ENCODE peak calls at places on chromosomes 6 and 20, in four cellular contexts. X is suprapubic skin, L is lower lobe of right lung, U is RWPE2. E is an unnamed sample.

GRCh38 chr20:51985013-51985415 is 182.7 kb upstream of the SALL4 start:
- DNase-seq in X (no peak), L (no peak), U (peak), E (no peak)

GRCh38 chr6:134315189-134315588 is 2.7 kb downstream of the SGK1 start:
- DNase-seq in X (no peak), L (no peak), U (no peak), E (no peak)

GRCh38 chr6:1771324-1771723 is 161.6 kb downstream of the FOXC1 start:
- DNase-seq in X (no peak), L (no peak), U (no peak), E (no peak)

GRCh38 chr20:50189681-50190250 is 864 bp upstream of the CEBPB start:
- DNase-seq in X (peak), L (peak), U (peak), E (no peak)

GRCh38 chr6:146546440-146546839 is 2.8 kb downstream of the RAB32 start:
- DNase-seq in X (no peak), L (no peak), U (no peak), E (no peak)

GRCh38 chr20:41078329-41078728 is 49.7 kb downstream of the TOP1 start:
- DNase-seq in X (no peak), L (no peak), U (no peak), E (no peak)

GRCh38 chr6:41182069-41183034 is 18.6 kb downstream of the TREML2 start:
- DNase-seq in X (peak), L (no peak), U (no peak), E (no peak)

GRCh38 chr20:17608701-17609497 is 39.0 kb downstream of the DSTN start:
- DNase-seq in X (no peak), L (no peak), U (no peak), E (no peak)

GRCh38 chr6:44094403-44095242 is 32.6 kb downstream of the MRPL14 start:
- DNase-seq in X (no peak), L (no peak), U (no peak), E (no peak)

GRCh38 chr20:50192364-50193168 is 1.9 kb downstream of the CEBPB start:
- DNase-seq in X (peak), L (peak), U (peak), E (no peak)

GRCh38 chr6:169386431-169387057 is 132.9 kb upstream of the THBS2 start:
- DNase-seq in X (no peak), L (no peak), U (no peak), E (no peak)

GRCh38 chr6:129542705-129543104 is 167.3 kb downstream of the ARHGAP18 start:
- DNase-seq in X (no peak), L (no peak), U (no peak), E (no peak)

GRCh38 chr20:44087051-44087856 is 99.7 kb downstream of the JPH2 start:
- DNase-seq in X (no peak), L (no peak), U (peak), E (no peak)

GRCh38 chr20:33291830-33292355 is 8.9 kb downstream of the BPIFB1 start:
- DNase-seq in X (no peak), L (peak), U (no peak), E (peak)

DNA sequence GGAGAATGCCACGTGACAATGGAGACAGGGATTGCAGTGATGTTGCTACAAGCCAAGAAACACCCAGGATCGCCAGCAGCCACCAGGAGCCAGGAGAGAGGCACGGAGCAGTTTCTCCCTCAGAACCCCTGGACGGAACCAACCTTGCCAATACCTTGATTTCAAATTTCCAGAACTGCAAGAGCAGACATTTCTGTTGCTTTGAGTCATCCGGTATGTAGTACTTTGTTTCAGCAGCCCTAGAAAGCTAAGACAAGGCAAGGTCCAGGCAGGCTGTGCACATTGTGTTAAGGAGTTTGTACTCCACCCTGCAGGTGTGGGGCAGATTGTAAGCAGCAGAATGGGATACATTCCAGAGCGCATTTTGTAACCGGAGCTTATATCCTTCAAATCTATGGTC is 48.3 kb downstream of the TRERF1 start:
- DNase-seq in X (no peak), L (no peak), U (peak), E (no peak)
- TF ChIP-seq CTCF in X (no peak), L (no peak), U (peak), E (no peak)

DNA sequence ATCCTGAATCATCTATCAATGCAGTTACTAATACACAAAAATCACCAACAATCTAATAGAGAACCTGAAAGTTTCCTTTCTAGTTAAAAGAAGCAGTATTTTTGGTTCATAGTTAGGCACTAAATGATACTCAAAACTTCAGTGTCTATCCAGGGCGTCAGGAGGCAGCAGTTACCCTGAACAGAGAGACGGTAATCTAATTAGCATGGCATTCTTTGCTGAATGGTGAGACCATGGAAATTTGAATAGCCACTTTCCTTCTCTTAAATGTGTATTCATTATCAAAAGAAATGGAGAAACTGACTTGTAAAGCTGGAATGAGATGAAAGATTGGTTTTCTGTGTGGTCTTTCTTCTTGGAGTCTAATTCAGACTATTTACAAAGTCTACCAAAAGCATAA is 146.6 kb upstream of the BMP5 start:
- DNase-seq in X (no peak), L (no peak), U (no peak), E (no peak)
- TF ChIP-seq CTCF in X (no peak), L (no peak), U (no peak), E (no peak)

GRCh38 chr6:55617272-55617671 is 38.3 kb upstream of the HMGCLL1 start:
- DNase-seq in X (no peak), L (no peak), U (no peak), E (no peak)
- TF ChIP-seq CTCF in X (no peak), L (peak), U (peak), E (peak)

DNA sequence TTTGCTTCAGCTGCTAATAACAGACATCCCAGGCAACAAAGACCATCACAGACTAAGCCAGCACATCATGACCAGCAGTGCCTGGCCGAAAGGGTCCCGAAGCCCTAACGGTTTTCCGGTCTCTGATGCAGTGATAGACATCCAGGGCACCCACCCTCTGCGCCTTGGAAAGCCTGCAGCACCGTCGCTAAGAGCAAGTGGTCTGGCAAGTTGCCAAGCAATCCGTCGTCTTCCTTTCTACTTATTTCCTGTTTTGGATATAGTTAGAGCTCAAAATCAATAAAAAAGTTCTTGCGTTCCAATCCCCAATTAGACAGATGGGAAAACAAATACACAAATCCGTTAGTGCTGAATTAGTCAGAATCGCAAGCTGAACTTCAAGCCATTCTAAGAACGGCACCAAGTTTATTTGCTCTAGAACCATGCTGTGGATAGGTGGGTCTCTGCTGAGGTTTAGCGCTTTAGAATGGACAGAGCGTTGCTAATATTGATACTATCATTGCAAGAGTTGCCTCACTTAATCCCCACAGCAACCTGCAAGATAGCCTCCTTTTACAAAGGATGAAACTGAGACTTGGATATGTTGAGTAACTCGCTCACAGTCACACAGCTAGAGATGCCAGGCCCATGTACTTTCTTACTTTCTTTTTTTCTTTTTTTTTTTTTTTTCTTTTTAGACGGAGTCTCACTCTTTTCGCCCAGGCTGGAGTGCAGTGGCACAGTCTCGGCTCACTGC is 163.3 kb upstream of the SNX9 start:
- DNase-seq in X (no peak), L (no peak), U (no peak), E (no peak)
- TF ChIP-seq CTCF in X (no peak), L (no peak), U (no peak), E (no peak)

GRCh38 chr6:13538084-13538483 is 36.3 kb upstream of the SIRT5 start:
- DNase-seq in X (no peak), L (no peak), U (no peak), E (no peak)
- TF ChIP-seq CTCF in X (peak), L (peak), U (peak), E (peak)